ENCODE peak calls at places on chromosome 20, in ten cellular contexts. One of them, this sample, is unnamed.

GRCh38 chr20:41630846-41631245 is 12.7 kb upstream of the CHD6 start:
- DNase-seq in ovary: no peak
- DNase-seq in kidney: no peak
- DNase-seq in CD8-positive, alpha-beta T cell: no peak
- DNase-seq in MM.1S: no peak
- DNase-seq in fibroblast of mammary gland: no peak
- DNase-seq in GM13976: no peak
- DNase-seq in left ventricle myocardium inferior: no peak
- DNase-seq in thoracic aorta: no peak
- DNase-seq in uterus: no peak
- DNase-seq in this sample: no peak

GRCh38 chr20:19376451-19376971 is 164.1 kb downstream of the SLC24A3 start:
- DNase-seq in left ventricle myocardium inferior: peak; percentile 41
- DNase-seq in uterus: peak; percentile 52
- DNase-seq in ovary: peak; percentile 49
- DNase-seq in GM13976: no peak
- DNase-seq in kidney: no peak
- DNase-seq in MM.1S: no peak
- DNase-seq in fibroblast of mammary gland: no peak
- DNase-seq in thoracic aorta: no peak
- DNase-seq in CD8-positive, alpha-beta T cell: no peak
- DNase-seq in this sample: no peak

GRCh38 chr20:63898882-63899558 is 4.1 kb downstream of the DNAJC5 start:
- DNase-seq in ovary: no peak
- DNase-seq in thoracic aorta: no peak
- DNase-seq in uterus: no peak
- DNase-seq in GM13976: no peak
- DNase-seq in MM.1S: no peak
- DNase-seq in fibroblast of mammary gland: no peak
- DNase-seq in kidney: no peak
- DNase-seq in CD8-positive, alpha-beta T cell: no peak
- DNase-seq in left ventricle myocardium inferior: no peak
- DNase-seq in this sample: no peak

GRCh38 chr20:5222919-5223634 is 93.7 kb downstream of the PROKR2 start:
- DNase-seq in CD8-positive, alpha-beta T cell: peak; percentile 29
- DNase-seq in left ventricle myocardium inferior: peak; percentile 27
- DNase-seq in ovary: peak; percentile 49
- DNase-seq in GM13976: peak; percentile 75
- DNase-seq in MM.1S: peak; percentile 56
- DNase-seq in uterus: no peak
- DNase-seq in fibroblast of mammary gland: peak; percentile 64
- DNase-seq in thoracic aorta: no peak
- DNase-seq in kidney: no peak
- DNase-seq in this sample: peak; percentile 49

GRCh38 chr20:33554914-33555420 is 65.1 kb downstream of the CBFA2T2 start:
- DNase-seq in left ventricle myocardium inferior: no peak
- DNase-seq in ovary: no peak
- DNase-seq in CD8-positive, alpha-beta T cell: no peak
- DNase-seq in kidney: no peak
- DNase-seq in MM.1S: peak; percentile 98
- DNase-seq in fibroblast of mammary gland: peak; percentile 95
- DNase-seq in GM13976: peak; percentile 75
- DNase-seq in thoracic aorta: no peak
- DNase-seq in uterus: no peak
- DNase-seq in this sample: no peak

GRCh38 chr20:1225729-1226313 is at the start of gene RAD21L1:
- DNase-seq in GM13976: peak; percentile 98
- DNase-seq in CD8-positive, alpha-beta T cell: peak; percentile 80
- DNase-seq in MM.1S: peak; percentile 72
- DNase-seq in uterus: peak; percentile 73
- DNase-seq in ovary: peak; percentile 68
- DNase-seq in left ventricle myocardium inferior: peak; percentile 77
- DNase-seq in thoracic aorta: no peak
- DNase-seq in fibroblast of mammary gland: peak; percentile 55
- DNase-seq in kidney: peak; percentile 94
- DNase-seq in this sample: peak; percentile 80

GRCh38 chr20:15976047-15976731 is 597.1 kb downstream of the KIF16B start:
- DNase-seq in fibroblast of mammary gland: no peak
- DNase-seq in ovary: no peak
- DNase-seq in thoracic aorta: no peak
- DNase-seq in MM.1S: no peak
- DNase-seq in left ventricle myocardium inferior: no peak
- DNase-seq in GM13976: no peak
- DNase-seq in kidney: no peak
- DNase-seq in uterus: no peak
- DNase-seq in CD8-positive, alpha-beta T cell: no peak
- DNase-seq in this sample: no peak

GRCh38 chr20:45445805-45446562 is 23.6 kb upstream of the WFDC2 start:
- DNase-seq in CD8-positive, alpha-beta T cell: no peak
- DNase-seq in ovary: no peak
- DNase-seq in uterus: no peak
- DNase-seq in kidney: no peak
- DNase-seq in left ventricle myocardium inferior: no peak
- DNase-seq in MM.1S: peak; percentile 56
- DNase-seq in fibroblast of mammary gland: peak; percentile 15
- DNase-seq in GM13976: peak; percentile 50
- DNase-seq in thoracic aorta: no peak
- DNase-seq in this sample: peak; percentile 66

GRCh38 chr20:58199469-58199868 is 29.0 kb downstream of the ANKRD60 start:
- DNase-seq in ovary: no peak
- DNase-seq in fibroblast of mammary gland: no peak
- DNase-seq in thoracic aorta: no peak
- DNase-seq in CD8-positive, alpha-beta T cell: no peak
- DNase-seq in kidney: no peak
- DNase-seq in MM.1S: no peak
- DNase-seq in left ventricle myocardium inferior: no peak
- DNase-seq in GM13976: no peak
- DNase-seq in uterus: no peak
- DNase-seq in this sample: no peak

GRCh38 chr20:41392871-41393704 is 26.5 kb upstream of the EMILIN3 start:
- DNase-seq in MM.1S: no peak
- DNase-seq in CD8-positive, alpha-beta T cell: no peak
- DNase-seq in uterus: peak; percentile 78
- DNase-seq in left ventricle myocardium inferior: peak; percentile 82
- DNase-seq in ovary: peak; percentile 82
- DNase-seq in kidney: peak; percentile 95
- DNase-seq in GM13976: no peak
- DNase-seq in thoracic aorta: no peak
- DNase-seq in fibroblast of mammary gland: no peak
- DNase-seq in this sample: peak; percentile 68

GRCh38 chr20:45406260-45407066 is 1.6 kb upstream of the DBNDD2 start:
- DNase-seq in MM.1S: no peak
- DNase-seq in kidney: peak; percentile 88
- DNase-seq in fibroblast of mammary gland: peak; percentile 30
- DNase-seq in thoracic aorta: no peak
- DNase-seq in left ventricle myocardium inferior: peak; percentile 87
- DNase-seq in CD8-positive, alpha-beta T cell: no peak
- DNase-seq in uterus: peak; percentile 78
- DNase-seq in ovary: peak; percentile 78
- DNase-seq in GM13976: peak; percentile 64
- DNase-seq in this sample: peak; percentile 42

GRCh38 chr20:1353956-1354355 is 25.0 kb upstream of the SDCBP2 start:
- DNase-seq in thoracic aorta: no peak
- DNase-seq in GM13976: no peak
- DNase-seq in MM.1S: no peak
- DNase-seq in ovary: no peak
- DNase-seq in kidney: no peak
- DNase-seq in left ventricle myocardium inferior: no peak
- DNase-seq in CD8-positive, alpha-beta T cell: no peak
- DNase-seq in fibroblast of mammary gland: no peak
- DNase-seq in uterus: no peak
- DNase-seq in this sample: no peak

DNA sequence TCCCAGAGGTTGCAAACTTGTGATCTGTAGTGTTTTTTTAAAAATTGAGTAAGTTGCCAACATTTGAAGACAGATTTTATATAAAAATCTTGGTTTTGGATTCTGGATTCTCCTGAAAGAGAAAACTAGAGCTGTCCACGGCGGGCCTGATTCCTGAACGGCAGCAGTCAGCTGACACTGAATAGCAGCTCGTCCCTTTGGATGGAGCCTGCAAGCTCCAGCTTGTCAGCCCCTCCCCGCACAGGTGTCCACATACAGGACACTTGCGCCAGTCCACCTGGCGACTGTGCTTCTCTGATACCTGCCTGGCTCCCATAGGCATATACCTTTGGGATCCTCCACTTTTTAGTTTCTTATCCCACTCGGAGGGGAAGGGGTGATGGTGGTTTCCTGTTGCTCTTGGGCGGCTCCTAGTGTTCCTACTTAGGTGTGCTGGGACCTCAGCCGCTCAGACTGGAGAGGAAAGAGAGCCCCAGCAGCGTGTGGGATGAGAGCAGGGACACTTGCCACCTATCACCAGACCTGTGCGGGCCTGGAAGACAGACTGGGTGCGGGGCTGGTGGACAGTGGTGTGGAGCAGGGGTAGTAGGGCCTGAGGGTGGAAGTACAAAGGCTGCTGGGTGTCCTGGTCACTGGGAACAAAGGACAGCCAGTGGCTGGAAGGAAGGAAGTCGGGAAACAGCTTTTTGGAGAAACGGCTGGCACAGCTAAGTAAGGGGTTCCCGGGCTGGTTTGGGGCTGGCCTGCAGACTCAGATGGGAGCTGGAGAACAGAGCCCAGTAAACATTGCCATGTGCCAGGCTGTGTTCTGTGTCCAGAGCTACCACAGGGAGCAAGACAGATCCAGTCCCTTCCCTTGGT is 18.3 kb downstream of the GHRH start:
- DNase-seq in MM.1S: no peak
- DNase-seq in left ventricle myocardium inferior: no peak
- DNase-seq in ovary: no peak
- DNase-seq in fibroblast of mammary gland: no peak
- DNase-seq in thoracic aorta: no peak
- DNase-seq in kidney: no peak
- DNase-seq in GM13976: no peak
- DNase-seq in CD8-positive, alpha-beta T cell: no peak
- DNase-seq in uterus: no peak
- DNase-seq in this sample: no peak
- TF ChIP-seq CTCF in MM.1S: no peak
- TF ChIP-seq CTCF in left ventricle myocardium inferior: no peak
- TF ChIP-seq CTCF in ovary: no peak
- TF ChIP-seq CTCF in fibroblast of mammary gland: no peak
- TF ChIP-seq CTCF in thoracic aorta: no peak
- TF ChIP-seq CTCF in kidney: no peak
- TF ChIP-seq CTCF in GM13976: no peak
- TF ChIP-seq CTCF in CD8-positive, alpha-beta T cell: no peak
- TF ChIP-seq CTCF in uterus: no peak
- TF ChIP-seq CTCF in this sample: peak; percentile 18

GRCh38 chr20:49046087-49046900 is at the start of gene CSE1L:
- DNase-seq in GM13976: peak; percentile 95
- DNase-seq in fibroblast of mammary gland: peak; percentile 94
- DNase-seq in left ventricle myocardium inferior: peak; percentile 95
- DNase-seq in ovary: peak; percentile 93
- DNase-seq in kidney: peak; percentile 98
- DNase-seq in MM.1S: peak; percentile 96
- DNase-seq in CD8-positive, alpha-beta T cell: peak; percentile 91
- DNase-seq in thoracic aorta: peak; percentile 75
- DNase-seq in uterus: peak; percentile 93
- DNase-seq in this sample: peak; percentile 94
- TF ChIP-seq CTCF in GM13976: no peak
- TF ChIP-seq CTCF in fibroblast of mammary gland: no peak
- TF ChIP-seq CTCF in left ventricle myocardium inferior: peak; percentile 41
- TF ChIP-seq CTCF in ovary: peak; percentile 70
- TF ChIP-seq CTCF in kidney: no peak
- TF ChIP-seq CTCF in MM.1S: no peak
- TF ChIP-seq CTCF in CD8-positive, alpha-beta T cell: no peak
- TF ChIP-seq CTCF in thoracic aorta: peak; percentile 36
- TF ChIP-seq CTCF in uterus: peak; percentile 67
- TF ChIP-seq CTCF in this sample: peak; percentile 37

GRCh38 chr20:61537239-61537638 is 285.2 kb downstream of the CDH4 start:
- DNase-seq in fibroblast of mammary gland: no peak
- DNase-seq in ovary: no peak
- DNase-seq in kidney: peak; percentile 38
- DNase-seq in CD8-positive, alpha-beta T cell: no peak
- DNase-seq in left ventricle myocardium inferior: no peak
- DNase-seq in uterus: no peak
- DNase-seq in GM13976: no peak
- DNase-seq in MM.1S: no peak
- DNase-seq in thoracic aorta: no peak
- DNase-seq in this sample: no peak

GRCh38 chr20:61535536-61535935 is 283.5 kb downstream of the CDH4 start:
- DNase-seq in CD8-positive, alpha-beta T cell: no peak
- DNase-seq in GM13976: no peak
- DNase-seq in thoracic aorta: no peak
- DNase-seq in kidney: peak; percentile 29
- DNase-seq in MM.1S: no peak
- DNase-seq in fibroblast of mammary gland: no peak
- DNase-seq in ovary: no peak
- DNase-seq in uterus: no peak
- DNase-seq in left ventricle myocardium inferior: no peak
- DNase-seq in this sample: no peak

GRCh38 chr20:61535091-61535490 is 283.0 kb downstream of the CDH4 start:
- DNase-seq in MM.1S: no peak
- DNase-seq in left ventricle myocardium inferior: no peak
- DNase-seq in thoracic aorta: no peak
- DNase-seq in uterus: no peak
- DNase-seq in ovary: no peak
- DNase-seq in fibroblast of mammary gland: no peak
- DNase-seq in kidney: peak; percentile 49
- DNase-seq in GM13976: no peak
- DNase-seq in CD8-positive, alpha-beta T cell: no peak
- DNase-seq in this sample: no peak

GRCh38 chr20:61536671-61537070 is 284.6 kb downstream of the CDH4 start:
- DNase-seq in fibroblast of mammary gland: no peak
- DNase-seq in CD8-positive, alpha-beta T cell: no peak
- DNase-seq in uterus: no peak
- DNase-seq in left ventricle myocardium inferior: no peak
- DNase-seq in GM13976: no peak
- DNase-seq in thoracic aorta: no peak
- DNase-seq in kidney: peak; percentile 22
- DNase-seq in ovary: no peak
- DNase-seq in MM.1S: no peak
- DNase-seq in this sample: no peak

DNA sequence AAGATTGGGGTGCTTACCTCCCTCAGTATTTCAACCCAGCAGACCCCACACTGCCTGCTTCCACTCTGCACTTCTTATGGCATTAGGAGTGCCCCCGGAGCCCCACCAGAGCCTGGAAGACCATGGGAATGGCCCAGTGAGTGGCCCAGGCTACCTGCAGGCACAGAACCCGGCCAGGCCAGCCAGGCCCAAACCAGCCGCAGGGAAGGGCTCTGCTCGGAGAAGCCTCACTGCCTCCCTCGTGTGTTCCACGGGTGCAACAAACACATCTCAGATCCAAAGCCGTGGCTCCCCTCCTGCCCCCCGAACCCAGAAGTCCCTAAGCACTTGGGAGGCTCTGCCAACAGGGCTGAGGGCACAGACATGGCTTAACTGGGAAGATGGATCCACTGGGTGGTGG is 283.9 kb downstream of the CDH4 start:
- DNase-seq in GM13976: no peak
- DNase-seq in thoracic aorta: no peak
- DNase-seq in ovary: no peak
- DNase-seq in CD8-positive, alpha-beta T cell: no peak
- DNase-seq in left ventricle myocardium inferior: no peak
- DNase-seq in uterus: no peak
- DNase-seq in kidney: peak; percentile 33
- DNase-seq in MM.1S: no peak
- DNase-seq in fibroblast of mammary gland: no peak
- DNase-seq in this sample: no peak
- TF ChIP-seq CTCF in GM13976: no peak
- TF ChIP-seq CTCF in thoracic aorta: no peak
- TF ChIP-seq CTCF in ovary: no peak
- TF ChIP-seq CTCF in CD8-positive, alpha-beta T cell: no peak
- TF ChIP-seq CTCF in left ventricle myocardium inferior: no peak
- TF ChIP-seq CTCF in uterus: no peak
- TF ChIP-seq CTCF in kidney: no peak
- TF ChIP-seq CTCF in MM.1S: no peak
- TF ChIP-seq CTCF in fibroblast of mammary gland: no peak
- TF ChIP-seq CTCF in this sample: no peak

GRCh38 chr20:34562643-34563042 is 4.1 kb downstream of the MAP1LC3A start:
- DNase-seq in fibroblast of mammary gland: peak; percentile 26
- DNase-seq in GM13976: no peak
- DNase-seq in CD8-positive, alpha-beta T cell: no peak
- DNase-seq in thoracic aorta: no peak
- DNase-seq in ovary: no peak
- DNase-seq in left ventricle myocardium inferior: no peak
- DNase-seq in uterus: no peak
- DNase-seq in MM.1S: peak; percentile 15
- DNase-seq in kidney: no peak
- DNase-seq in this sample: no peak
- TF ChIP-seq CTCF in fibroblast of mammary gland: peak; percentile 42
- TF ChIP-seq CTCF in GM13976: no peak
- TF ChIP-seq CTCF in CD8-positive, alpha-beta T cell: no peak
- TF ChIP-seq CTCF in thoracic aorta: peak; percentile 30
- TF ChIP-seq CTCF in ovary: no peak
- TF ChIP-seq CTCF in left ventricle myocardium inferior: peak; percentile 55
- TF ChIP-seq CTCF in uterus: peak; percentile 25
- TF ChIP-seq CTCF in MM.1S: peak; percentile 40
- TF ChIP-seq CTCF in kidney: peak; percentile 26
- TF ChIP-seq CTCF in this sample: peak; percentile 59